ENCODE peak calls at places on chromosome 2, in eight cellular contexts. A is IMR-90, G is SK-N-SH, C is tibial nerve, J is astrocyte, M is pancreas, S is body of pancreas, N is heart right ventricle. X is an unnamed sample.

GRCh38 chr2:138777996-138778395 is 2.2 kb downstream of the NXPH2 start:
- DNase-seq in A (peak; percentile 1), G (no peak), C (no peak), J (peak; percentile 57), M (no peak), S (no peak), N (no peak), X (no peak)

GRCh38 chr2:29700560-29700959 is 220.8 kb downstream of the ALK start:
- DNase-seq in A (peak; percentile 76), G (no peak), C (no peak), J (peak; percentile 93), M (no peak), S (no peak), N (no peak), X (no peak)

GRCh38 chr2:203782262-203782976 is 76.0 kb downstream of the CD28 start:
- DNase-seq in A (peak; percentile 94), G (peak; percentile 71), C (peak; percentile 21), J (peak; percentile 98), M (peak; percentile 38), S (peak; percentile 55), N (no peak), X (no peak)

GRCh38 chr2:11344956-11345671 is 678 bp upstream of the ROCK2 start:
- DNase-seq in A (peak; percentile 69), G (no peak), C (peak; percentile 92), J (peak; percentile 51), M (peak; percentile 39), S (peak; percentile 69), N (peak; percentile 46), X (peak; percentile 40)

GRCh38 chr2:240452471-240453256 is 17.2 kb downstream of the GPC1 start:
- DNase-seq in A (peak; percentile 35), G (peak; percentile 98), C (no peak), J (no peak), M (peak; percentile 77), S (peak; percentile 77), N (peak; percentile 81), X (peak; percentile 74)

GRCh38 chr2:60556998-60557955 is 3.8 kb upstream of the BCL11A start:
- DNase-seq in A (no peak), G (no peak), C (no peak), J (no peak), M (no peak), S (no peak), N (no peak), X (no peak)

GRCh38 chr2:232351686-232352510 is 26.7 kb upstream of the ALPP start:
- DNase-seq in A (no peak), G (no peak), C (no peak), J (no peak), M (no peak), S (no peak), N (no peak), X (no peak)

GRCh38 chr2:207504513-207505171 is 25.1 kb upstream of the CREB1 start:
- DNase-seq in A (peak; percentile 70), G (no peak), C (no peak), J (peak; percentile 96), M (no peak), S (peak; percentile 28), N (peak; percentile 34), X (peak; percentile 30)

GRCh38 chr2:15359716-15360531 is 201.2 kb downstream of the NBAS start:
- DNase-seq in A (peak; percentile 93), G (no peak), C (no peak), J (peak; percentile 84), M (no peak), S (no peak), N (no peak), X (no peak)

GRCh38 chr2:74261204-74261864 is 62.9 kb downstream of the MTHFD2 start:
- DNase-seq in A (no peak), G (peak; percentile 61), C (no peak), J (no peak), M (peak; percentile 18), S (peak; percentile 23), N (peak; percentile 28), X (peak; percentile 33)

GRCh38 chr2:43041661-43042360 is 184.6 kb downstream of the ZFP36L2 start:
- DNase-seq in A (peak; percentile 97), G (peak; percentile 82), C (no peak), J (peak; percentile 99), M (peak; percentile 26), S (no peak), N (no peak), X (no peak)

GRCh38 chr2:125745514-125745913 is 910.4 kb upstream of the GYPC start:
- DNase-seq in A (no peak), G (peak; percentile 26), C (no peak), J (no peak), M (no peak), S (peak; percentile 34), N (no peak), X (no peak)

GRCh38 chr2:112187805-112188596 is 49.8 kb downstream of the FBLN7 start:
- DNase-seq in A (no peak), G (no peak), C (no peak), J (peak; percentile 8), M (no peak), S (no peak), N (no peak), X (no peak)

GRCh38 chr2:51920509-51920908 is 888.6 kb upstream of the NRXN1 start:
- DNase-seq in A (no peak), G (no peak), C (no peak), J (no peak), M (no peak), S (no peak), N (no peak), X (no peak)

GRCh38 chr2:1738646-1739302 is 5.5 kb downstream of the PXDN start:
- DNase-seq in A (no peak), G (no peak), C (no peak), J (peak; percentile 58), M (no peak), S (no peak), N (peak; percentile 17), X (no peak)

GRCh38 chr2:1736997-1737480 is 7.3 kb downstream of the PXDN start:
- DNase-seq in A (peak; percentile 95), G (peak; percentile 80), C (no peak), J (peak; percentile 92), M (no peak), S (no peak), N (no peak), X (no peak)

GRCh38 chr2:1739961-1740713 is 4.2 kb downstream of the PXDN start:
- DNase-seq in A (peak; percentile 58), G (no peak), C (no peak), J (no peak), M (no peak), S (no peak), N (no peak), X (no peak)

GRCh38 chr2:1739322-1739957 is 4.9 kb downstream of the PXDN start:
- DNase-seq in A (no peak), G (no peak), C (no peak), J (no peak), M (no peak), S (no peak), N (no peak), X (no peak)

GRCh38 chr2:1738163-1738562 is 6.2 kb downstream of the PXDN start:
- DNase-seq in A (no peak), G (no peak), C (no peak), J (no peak), M (no peak), S (no peak), N (no peak), X (no peak)
- H3K4me1 ChIP-seq in A (peaks cover 44% of the 10 kb centered on the region), G (peaks cover 44% of the 10 kb centered on the region), C (no peaks in the 10 kb centered on the region), J (peaks cover 59% of the 10 kb centered on the region), M (no peaks in the 10 kb centered on the region), S (peaks cover 7% of the 10 kb centered on the region), N (peaks cover 50% of the 10 kb centered on the region), X (peaks cover 70% of the 10 kb centered on the region)

DNA sequence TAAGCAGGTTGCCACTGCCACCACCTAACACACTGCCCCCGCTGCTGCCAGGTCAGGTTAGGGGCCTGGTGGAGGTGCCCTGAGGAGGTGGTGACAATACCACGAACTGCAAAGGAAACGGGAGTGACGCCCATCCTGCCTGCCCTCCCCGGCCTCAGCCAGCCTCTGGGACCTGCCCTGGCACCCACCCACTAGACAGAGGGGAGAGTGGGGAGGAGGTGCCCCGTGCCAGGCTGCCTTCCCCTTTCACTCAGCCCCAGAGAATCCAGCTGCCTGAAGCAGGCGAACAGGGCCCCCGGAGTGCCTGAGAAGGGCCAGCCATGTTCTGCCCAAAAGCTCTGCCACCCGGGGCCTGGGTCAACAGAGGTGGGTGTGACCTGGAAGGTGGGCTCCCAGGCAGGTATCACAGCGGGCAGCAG is 44.5 kb upstream of the FOSL2 start:
- DNase-seq in A (no peak), G (no peak), C (no peak), J (no peak), M (no peak), S (no peak), N (no peak), X (no peak)
- H3K27ac ChIP-seq in A (no peak overlapping the region), G (no peak overlapping the region), C (no peak overlapping the region), J (no peak overlapping the region), M (no peak overlapping the region), S (no peak overlapping the region), N (no peak overlapping the region), X (no peak overlapping the region)

GRCh38 chr2:109439897-109440506 is 173.8 kb downstream of the SEPTIN10 start:
- DNase-seq in A (no peak), G (no peak), C (no peak), J (no peak), M (no peak), S (no peak), N (no peak), X (no peak)

GRCh38 chr2:109440507-109441156 is 173.1 kb downstream of the SEPTIN10 start:
- DNase-seq in A (no peak), G (no peak), C (no peak), J (peak; percentile 24), M (no peak), S (no peak), N (no peak), X (no peak)

GRCh38 chr2:109439315-109439714 is 174.5 kb downstream of the SEPTIN10 start:
- DNase-seq in A (no peak), G (no peak), C (no peak), J (no peak), M (no peak), S (no peak), N (no peak), X (no peak)

GRCh38 chr2:109444916-109445315 is 168.8 kb downstream of the SEPTIN10 start:
- DNase-seq in A (no peak), G (no peak), C (no peak), J (no peak), M (no peak), S (no peak), N (no peak), X (no peak)

DNA sequence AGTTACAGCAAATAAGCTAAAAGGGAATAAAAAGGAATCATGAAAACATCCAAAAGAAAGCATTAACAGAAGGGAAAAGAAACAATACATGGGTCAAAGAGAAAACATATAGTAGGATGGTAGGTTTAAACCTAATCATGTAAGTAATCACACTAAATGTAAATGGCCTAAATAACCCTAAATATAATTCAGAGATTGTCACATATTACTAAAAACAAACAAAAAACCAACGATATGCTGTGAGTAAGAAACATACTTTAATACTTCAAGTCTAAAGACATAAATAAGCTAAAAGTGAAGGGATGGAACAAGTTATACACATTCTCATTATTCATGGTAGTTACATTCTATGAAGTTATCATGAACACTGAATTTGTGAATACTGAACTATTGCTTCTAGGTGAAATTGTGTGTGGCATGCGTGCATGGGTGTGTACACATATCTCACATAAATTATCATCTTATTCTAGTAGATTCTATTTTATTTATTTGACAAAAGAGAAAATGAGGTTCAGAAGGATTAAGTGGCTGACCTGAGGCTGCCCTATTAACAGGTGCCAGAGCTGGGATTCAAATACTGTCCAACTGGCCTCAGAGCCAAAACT is 170.9 kb downstream of the SEPTIN10 start:
- DNase-seq in A (no peak), G (no peak), C (no peak), J (no peak), M (no peak), S (no peak), N (no peak), X (no peak)
- H3K9me3 ChIP-seq in A (peaks cover 12% of the 10 kb centered on the region), G (peaks cover 20% of the 10 kb centered on the region), C (peaks cover 44% of the 10 kb centered on the region), J (peaks cover 10% of the 10 kb centered on the region), M (no peaks in the 10 kb centered on the region), S (peaks cover 3% of the 10 kb centered on the region), N (no peaks in the 10 kb centered on the region), X (peaks cover 46% of the 10 kb centered on the region)

GRCh38 chr2:71473346-71474035 is 20.1 kb downstream of the DYSF start:
- DNase-seq in A (no peak), G (no peak), C (no peak), J (no peak), M (no peak), S (no peak), N (no peak), X (no peak)
- H3K4me1 ChIP-seq in A (no peaks in the 10 kb centered on the region), G (peaks cover 6% of the 10 kb centered on the region), C (no peaks in the 10 kb centered on the region), J (peaks cover 9% of the 10 kb centered on the region), M (no peaks in the 10 kb centered on the region), S (no peaks in the 10 kb centered on the region), N (peaks cover 70% of the 10 kb centered on the region), X (peaks cover 83% of the 10 kb centered on the region)

X was measured in left ventricle myocardium inferior.